ENCODE peak calls at places on chromosomes 4 and X, in four cellular contexts. W is CD8-positive, alpha-beta T cell; X is IMR-90; P is K562. V is an unnamed sample. For H3K27me3, the result is how much of the 10 kb centered on the place peaks cover.

GRCh38 chr4:173044340-173044739 is 124.3 kb upstream of the GALNT7 start:
- DNase-seq in W (no peak), X (no peak), P (no peak), V (no peak)

GRCh38 chrX:119688856-119689455 is 4.0 kb downstream of the SEPTIN6 start:
- DNase-seq in W (no peak), X (no peak), P (no peak), V (no peak)

GRCh38 chr4:41839945-41840854 is 91.7 kb upstream of the PHOX2B start:
- DNase-seq in W (no peak), X (no peak), P (no peak), V (no peak)

GRCh38 chr4:148786699-148787098 is 344.5 kb upstream of the NR3C2 start:
- DNase-seq in W (no peak), X (no peak), P (no peak), V (no peak)

GRCh38 chrX:128518508-128518907 is 466.3 kb upstream of the ACTRT1 start:
- DNase-seq in W (no peak), X (peak), P (no peak), V (no peak)

GRCh38 chr4:168449740-168450442 is 30.4 kb downstream of the DDX60L start:
- DNase-seq in W (no peak), X (peak), P (no peak), V (peak)

GRCh38 chr4:113602829-113603228 is 158.7 kb downstream of the CAMK2D start:
- DNase-seq in W (no peak), X (no peak), P (no peak), V (no peak)

GRCh38 chr4:104859601-104860000 is 287.1 kb upstream of the TET2 start:
- DNase-seq in W (no peak), X (no peak), P (no peak), V (no peak)

GRCh38 chrX:134718329-134719317 is 60.4 kb upstream of the PLAC1 start:
- DNase-seq in W (no peak), X (peak), P (peak), V (peak)

GRCh38 chr4:11286533-11286932 is 142.2 kb downstream of the HS3ST1 start:
- DNase-seq in W (no peak), X (no peak), P (no peak), V (no peak)

GRCh38 chrX:134460005-134460860 is at the start of gene HPRT1:
- DNase-seq in W (peak), X (peak), P (peak), V (peak)

GRCh38 chrX:9071031-9071650 is 37.2 kb upstream of the FAM9B start:
- DNase-seq in W (no peak), X (peak), P (no peak), V (no peak)

GRCh38 chr4:3366893-3367775 is 74.3 kb downstream of the RGS12 start:
- DNase-seq in W (no peak), X (no peak), P (no peak), V (no peak)

GRCh38 chrX:108736509-108737479 is at the start of gene IRS4:
- DNase-seq in W (no peak), X (no peak), P (no peak), V (peak)

GRCh38 chrX:10167573-10167972 is 10.8 kb downstream of the CLCN4 start:
- DNase-seq in W (no peak), X (no peak), P (no peak), V (no peak)
- H3K27ac ChIP-seq in W (no peak), X (no peak), P (no peak), V (no peak)

GRCh38 chrX:18102006-18102405 is 118.7 kb downstream of the BEND2 start:
- DNase-seq in W (no peak), X (no peak), P (no peak), V (no peak)

GRCh38 chrX:18101087-18101486 is 119.6 kb downstream of the BEND2 start:
- DNase-seq in W (no peak), X (no peak), P (no peak), V (no peak)

GRCh38 chrX:18099745-18100144 is 120.9 kb downstream of the BEND2 start:
- DNase-seq in W (no peak), X (no peak), P (no peak), V (no peak)

GRCh38 chrX:18098704-18099103 is 122.0 kb downstream of the BEND2 start:
- DNase-seq in W (no peak), X (no peak), P (no peak), V (peak)
- H3K27me3 ChIP-seq in W (under half), X (under half), P (under half), V (under half)

DNA sequence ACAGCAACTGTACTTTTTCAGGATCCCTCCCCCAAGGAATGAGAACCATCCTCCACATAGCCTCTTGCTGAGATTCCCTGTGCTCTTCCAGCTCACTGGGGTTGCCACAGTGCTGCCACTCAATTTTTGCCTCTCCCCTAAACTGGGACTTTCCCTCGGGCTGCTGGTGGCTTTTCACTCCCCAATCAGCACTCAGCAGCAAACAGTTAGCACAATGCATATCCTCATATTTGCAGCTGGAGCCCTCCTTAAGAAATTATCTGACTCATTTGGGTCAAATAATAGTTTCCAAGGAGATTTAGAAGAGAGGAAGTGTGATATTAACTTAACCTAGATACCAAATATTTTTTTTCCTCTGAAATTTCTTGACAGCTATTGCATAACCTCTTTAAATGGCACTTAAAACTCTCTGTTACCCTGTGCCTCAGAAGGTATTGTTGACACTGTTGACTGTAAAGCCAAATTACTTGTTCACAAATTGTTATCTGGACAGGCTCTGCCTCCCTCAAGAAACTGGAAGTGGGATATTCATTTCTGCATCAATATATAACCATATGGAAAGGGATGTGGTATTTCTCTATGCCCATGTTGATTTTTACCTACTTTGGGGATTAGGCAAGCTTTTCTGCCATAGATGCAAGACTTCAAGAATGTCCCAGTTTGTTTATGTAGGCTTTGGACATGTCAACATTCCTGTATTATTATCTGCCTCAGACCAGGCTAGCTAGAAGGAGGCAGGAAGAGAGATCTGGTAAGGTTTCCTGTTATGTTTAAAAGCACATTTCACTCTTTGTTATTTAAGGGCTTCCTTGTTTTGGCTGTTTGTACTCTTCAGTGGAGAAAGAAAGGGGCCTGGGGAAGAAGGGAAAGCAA is 58.0 kb downstream of the SEPTIN11 start:
- DNase-seq in W (no peak), X (peak), P (no peak), V (no peak)
- H3K4me3 ChIP-seq in W (peak), X (no peak), P (no peak), V (no peak)

DNA sequence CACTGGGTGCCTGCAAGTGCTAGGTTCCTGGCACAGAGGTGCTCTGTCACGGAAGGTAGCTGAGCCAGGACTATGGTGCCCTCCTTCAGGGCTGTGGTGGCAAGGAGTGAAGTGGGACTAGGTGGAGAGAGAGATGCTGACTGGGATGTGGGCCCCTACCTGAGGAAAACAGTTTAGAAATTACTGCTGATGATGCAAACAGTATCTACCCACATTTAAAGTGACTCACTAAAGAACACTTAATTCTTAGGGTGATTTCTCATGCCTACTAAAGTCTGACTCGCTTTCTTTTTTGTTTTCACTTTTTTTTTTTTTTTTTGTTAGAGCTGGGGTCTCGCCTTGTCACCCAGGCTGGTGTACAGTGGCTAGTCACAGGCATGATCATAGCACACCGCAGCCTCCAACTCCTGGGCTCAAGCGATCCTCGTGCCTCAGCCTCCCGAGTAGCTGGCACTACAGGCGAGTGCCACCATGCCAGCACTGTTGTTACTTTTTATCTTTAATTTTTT is 3.1 kb downstream of the ZNF185 start:
- DNase-seq in W (no peak), X (no peak), P (no peak), V (no peak)
- H3K27ac ChIP-seq in W (no peak), X (no peak), P (no peak), V (no peak)

GRCh38 chr4:823761-824460 is 2.0 kb downstream of the CPLX1 start:
- DNase-seq in W (no peak), X (no peak), P (no peak), V (no peak)
- H3K27me3 ChIP-seq in W (under half), X (half or more), P (under half), V (half or more)